ENCODE peak calls at places on chromosomes 4 and X, in four cellular contexts. J, P, L and R are unnamed samples. For H3K4me1, the result is how much of the 10 kb centered on the place peaks cover.

GRCh38 chr4:2432991-2433530 is 14.3 kb downstream of the CFAP99 start:
- DNase-seq in J (no peak), P (no peak), L (no peak), R (no peak)

GRCh38 chr4:20480161-20480947 is 219.9 kb upstream of the PACRGL start:
- DNase-seq in J (no peak), P (no peak), L (no peak), R (no peak)

GRCh38 chrX:56530011-56530410 is 33.4 kb upstream of the UBQLN2 start:
- DNase-seq in J (no peak), P (no peak), L (no peak), R (no peak)

GRCh38 chr4:87425711-87426110 is 3.3 kb downstream of the NUDT9 start:
- DNase-seq in J (no peak), P (no peak), L (no peak), R (no peak)

GRCh38 chrX:21374994-21375794 is 976 bp downstream of the CNKSR2 start:
- DNase-seq in J (no peak), P (no peak), L (no peak), R (peak)

GRCh38 chr4:92100980-92101379 is 202.8 kb upstream of the GRID2 start:
- DNase-seq in J (no peak), P (no peak), L (no peak), R (no peak)

GRCh38 chr4:20299515-20299914 is 47.8 kb downstream of the SLIT2 start:
- DNase-seq in J (no peak), P (no peak), L (no peak), R (no peak)

GRCh38 chr4:116397291-116397690 is 688.1 kb downstream of the TRAM1L1 start:
- DNase-seq in J (no peak), P (no peak), L (no peak), R (no peak)

GRCh38 chr4:3492741-3493719 is 29.9 kb downstream of the DOK7 start:
- DNase-seq in J (no peak), P (no peak), L (no peak), R (no peak)

GRCh38 chr4:147643616-147644015 is 26.4 kb downstream of the TMEM184C start:
- DNase-seq in J (no peak), P (no peak), L (no peak), R (no peak)

GRCh38 chr4:184386271-184386781 is 88.0 kb downstream of the IRF2 start:
- DNase-seq in J (no peak), P (peak), L (no peak), R (no peak)

GRCh38 chrX:47231167-47231566 is 1.6 kb upstream of the USP11 start:
- DNase-seq in J (no peak), P (no peak), L (no peak), R (no peak)

GRCh38 chrX:19174401-19175025 is 52.2 kb upstream of the ADGRG2 start:
- DNase-seq in J (no peak), P (no peak), L (no peak), R (no peak)

GRCh38 chrX:84187501-84188319 is at the start of gene RPS6KA6:
- DNase-seq in J (no peak), P (peak), L (peak), R (peak)

GRCh38 chr4:127533028-127533700 is 99.6 kb upstream of the INTU start:
- DNase-seq in J (peak), P (peak), L (no peak), R (peak)

GRCh38 chrX:75746891-75747639 is 38.0 kb downstream of the MAGEE2 start:
- DNase-seq in J (peak), P (peak), L (no peak), R (peak)

GRCh38 chrX:10387011-10387410 is 230.2 kb downstream of the CLCN4 start:
- DNase-seq in J (no peak), P (no peak), L (no peak), R (no peak)

GRCh38 chrX:100635040-100635439 is 1.6 kb downstream of the TSPAN6 start:
- DNase-seq in J (no peak), P (no peak), L (no peak), R (no peak)

GRCh38 chrX:57451426-57452020 is 140.3 kb upstream of the ZXDB start:
- DNase-seq in J (no peak), P (no peak), L (no peak), R (no peak)

GRCh38 chr4:174697164-174697563 is 131.9 kb downstream of the GLRA3 start:
- DNase-seq in J (no peak), P (no peak), L (no peak), R (no peak)

GRCh38 chr4:67456577-67457196 is 88.6 kb downstream of the CENPC start:
- DNase-seq in J (no peak), P (no peak), L (no peak), R (peak)

GRCh38 chr4:41257901-41258300 is 1.2 kb downstream of the UCHL1 start:
- DNase-seq in J (no peak), P (no peak), L (no peak), R (no peak)

GRCh38 chrX:134443461-134443860 is 16.5 kb upstream of the HPRT1 start:
- DNase-seq in J (no peak), P (no peak), L (no peak), R (peak)

GRCh38 chr4:40685300-40685699 is 55.6 kb upstream of the RBM47 start:
- DNase-seq in J (no peak), P (no peak), L (no peak), R (no peak)

GRCh38 chr4:161317000-161317399 is 846.8 kb downstream of the FSTL5 start:
- DNase-seq in J (no peak), P (no peak), L (no peak), R (no peak)

GRCh38 chrX:57583477-57583876 is 8.3 kb upstream of the ZXDB start:
- DNase-seq in J (no peak), P (no peak), L (no peak), R (no peak)

GRCh38 chr4:26131711-26132110 is 189.1 kb upstream of the RBPJ start:
- DNase-seq in J (no peak), P (no peak), L (no peak), R (no peak)

GRCh38 chr4:147813107-147813773 is 81.4 kb downstream of the ARHGAP10 start:
- DNase-seq in J (no peak), P (peak), L (no peak), R (peak)

GRCh38 chr4:174422893-174423256 is 99.4 kb downstream of the HPGD start:
- DNase-seq in J (no peak), P (no peak), L (no peak), R (no peak)

GRCh38 chr4:115485402-115485801 is 372.0 kb upstream of the NDST4 start:
- DNase-seq in J (no peak), P (no peak), L (no peak), R (no peak)

GRCh38 chrX:129842510-129843208 is 1.0 kb downstream of the ZDHHC9 start:
- DNase-seq in J (peak), P (peak), L (no peak), R (peak)

GRCh38 chr4:29762151-29762550 is 958.0 kb upstream of the PCDH7 start:
- DNase-seq in J (no peak), P (no peak), L (no peak), R (no peak)

GRCh38 chr4:111466821-111467605 is 678.2 kb upstream of the FAM241A start:
- DNase-seq in J (no peak), P (no peak), L (no peak), R (no peak)

GRCh38 chr4:110359076-110359475 is 116.9 kb upstream of the ENPEP start:
- DNase-seq in J (no peak), P (no peak), L (no peak), R (no peak)

GRCh38 chr4:119053245-119053644 is 82.4 kb upstream of the MYOZ2 start:
- DNase-seq in J (no peak), P (no peak), L (no peak), R (no peak)

GRCh38 chr4:128782076-128782715 is 27.3 kb upstream of the JADE1 start:
- DNase-seq in J (no peak), P (peak), L (no peak), R (no peak)

GRCh38 chr4:128775916-128776315 is 33.6 kb upstream of the JADE1 start:
- DNase-seq in J (no peak), P (no peak), L (no peak), R (no peak)

GRCh38 chr4:128780688-128781087 is 28.8 kb upstream of the JADE1 start:
- DNase-seq in J (no peak), P (no peak), L (no peak), R (no peak)

GRCh38 chr4:128775477-128775876 is 34.0 kb upstream of the JADE1 start:
- DNase-seq in J (peak), P (no peak), L (no peak), R (no peak)

GRCh38 chr4:128776794-128777216 is 32.7 kb upstream of the JADE1 start:
- DNase-seq in J (peak), P (peak), L (no peak), R (no peak)
- H3K4me1 ChIP-seq in J (under half), P (under half), L (under half), R (under half)

DNA sequence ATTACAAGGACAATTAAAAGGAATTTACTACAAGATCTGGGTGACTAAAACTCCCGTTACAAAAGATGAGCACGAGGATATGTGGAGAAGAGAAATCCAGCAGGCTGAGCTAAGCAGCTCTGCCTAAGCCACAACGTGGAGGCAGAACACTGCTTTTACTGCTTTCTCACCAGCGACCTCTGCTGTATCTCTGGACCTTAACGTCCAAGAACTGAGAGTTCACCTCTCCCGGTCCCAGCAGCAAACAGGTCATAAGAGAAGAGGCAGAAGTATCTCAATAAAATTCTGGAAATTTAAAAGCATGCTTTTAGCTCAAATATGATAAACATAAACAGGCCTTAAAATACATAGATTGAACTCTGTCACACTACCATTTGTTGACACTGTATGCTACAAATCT is 81.0 kb downstream of the ADGRA3 start:
- DNase-seq in J (no peak), P (peak), L (no peak), R (peak)
- TF ChIP-seq CTCF in J (no peak), P (peak), L (no peak), R (no peak)

GRCh38 chr4:6943870-6944195 is 34.2 kb downstream of the TBC1D14 start:
- DNase-seq in J (no peak), P (no peak), L (no peak), R (no peak)
- H3K4me1 ChIP-seq in J (under half), P (half or more), L (under half), R (under half)

GRCh38 chrX:2614911-2615310 is 76.2 kb upstream of the CD99 start:
- DNase-seq in J (no peak), P (no peak), L (no peak), R (no peak)
- TF ChIP-seq CTCF in J (no peak), P (peak), L (peak), R (no peak)

GRCh38 chr4:6278801-6279197 is 9.1 kb downstream of the WFS1 start:
- DNase-seq in J (peak), P (peak), L (no peak), R (peak)
- H3K4me1 ChIP-seq in J (under half), P (half or more), L (under half), R (half or more)

GRCh38 chr4:90245837-90246236 is 118.6 kb downstream of the CCSER1 start:
- DNase-seq in J (no peak), P (no peak), L (no peak), R (no peak)
- TF ChIP-seq CTCF in J (no peak), P (no peak), L (no peak), R (no peak)

GRCh38 chr4:54061873-54062272 is 2.5 kb downstream of the CHIC2 start:
- DNase-seq in J (no peak), P (no peak), L (no peak), R (no peak)
- H3K4me1 ChIP-seq in J (under half), P (half or more), L (half or more), R (under half)

DNA sequence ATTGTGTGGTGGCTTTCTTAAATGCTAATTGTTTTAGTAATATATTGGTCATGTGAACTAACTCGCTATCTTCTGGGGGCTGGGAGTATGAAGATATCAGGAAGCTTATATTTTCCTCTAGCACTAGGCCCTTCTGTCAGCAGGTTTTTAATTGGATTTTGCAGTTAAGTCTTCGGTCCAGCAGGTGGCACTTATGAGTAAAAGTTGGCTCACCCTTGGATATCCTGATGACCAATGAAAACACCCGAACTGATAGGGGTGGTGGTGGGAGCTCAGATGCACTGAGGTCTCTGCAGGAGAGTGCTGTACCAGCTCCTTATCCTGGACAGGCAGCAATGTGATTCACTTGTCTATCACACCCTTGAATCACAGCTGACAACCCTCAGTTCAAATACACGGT is 1365.8 kb upstream of the DIAPH2 start:
- DNase-seq in J (no peak), P (no peak), L (no peak), R (no peak)
- TF ChIP-seq CTCF in J (no peak), P (no peak), L (no peak), R (no peak)